ENCODE peak calls at places on chromosomes 6 and 20, in ten cellular contexts. One of them, this sample, is unnamed.
A peak's percentile ranks its signal among the peaks of the same experiment; 100 is the strongest.

GRCh38 chr6:45607818-45608217 is 230.1 kb upstream of the SUPT3H start:
- DNase-seq in fibroblast of lung: peak; percentile 63
- DNase-seq in transverse colon: peak; percentile 33
- DNase-seq in psoas muscle: no peak
- DNase-seq in body of pancreas: no peak
- DNase-seq in foreskin keratinocyte: peak; percentile 78
- DNase-seq in SJSA1: no peak
- DNase-seq in esophagus squamous epithelium: no peak
- DNase-seq in caudate nucleus: no peak
- DNase-seq in right cardiac atrium: no peak
- DNase-seq in this sample: no peak

GRCh38 chr6:33128318-33128717 is 52.5 kb downstream of the HLA-DPB1 start:
- DNase-seq in caudate nucleus: no peak
- DNase-seq in fibroblast of lung: no peak
- DNase-seq in transverse colon: no peak
- DNase-seq in foreskin keratinocyte: no peak
- DNase-seq in right cardiac atrium: no peak
- DNase-seq in esophagus squamous epithelium: no peak
- DNase-seq in psoas muscle: no peak
- DNase-seq in body of pancreas: no peak
- DNase-seq in SJSA1: no peak
- DNase-seq in this sample: no peak

GRCh38 chr6:40894962-40895799 is 143.8 kb downstream of the UNC5CL start:
- DNase-seq in right cardiac atrium: peak; percentile 86
- DNase-seq in esophagus squamous epithelium: no peak
- DNase-seq in foreskin keratinocyte: peak; percentile 45
- DNase-seq in body of pancreas: peak; percentile 73
- DNase-seq in transverse colon: peak; percentile 42
- DNase-seq in SJSA1: peak; percentile 82
- DNase-seq in psoas muscle: peak; percentile 73
- DNase-seq in fibroblast of lung: peak; percentile 50
- DNase-seq in caudate nucleus: peak; percentile 20
- DNase-seq in this sample: peak; percentile 43

GRCh38 chr6:2245954-2246863 is 804 bp upstream of the GMDS start:
- DNase-seq in transverse colon: peak; percentile 93
- DNase-seq in psoas muscle: peak; percentile 84
- DNase-seq in foreskin keratinocyte: peak; percentile 83
- DNase-seq in right cardiac atrium: peak; percentile 70
- DNase-seq in fibroblast of lung: peak; percentile 49
- DNase-seq in SJSA1: no peak
- DNase-seq in caudate nucleus: peak; percentile 48
- DNase-seq in esophagus squamous epithelium: peak; percentile 15
- DNase-seq in body of pancreas: peak; percentile 98
- DNase-seq in this sample: peak; percentile 76

GRCh38 chr6:72963946-72964345 is 261.4 kb downstream of the KHDC1L start:
- DNase-seq in fibroblast of lung: no peak
- DNase-seq in right cardiac atrium: no peak
- DNase-seq in transverse colon: no peak
- DNase-seq in esophagus squamous epithelium: no peak
- DNase-seq in caudate nucleus: no peak
- DNase-seq in SJSA1: no peak
- DNase-seq in foreskin keratinocyte: no peak
- DNase-seq in body of pancreas: no peak
- DNase-seq in psoas muscle: no peak
- DNase-seq in this sample: no peak

GRCh38 chr6:35386989-35387388 is 44.6 kb downstream of the PPARD start:
- DNase-seq in esophagus squamous epithelium: no peak
- DNase-seq in SJSA1: no peak
- DNase-seq in fibroblast of lung: no peak
- DNase-seq in body of pancreas: no peak
- DNase-seq in transverse colon: no peak
- DNase-seq in psoas muscle: no peak
- DNase-seq in right cardiac atrium: no peak
- DNase-seq in foreskin keratinocyte: no peak
- DNase-seq in caudate nucleus: no peak
- DNase-seq in this sample: no peak

GRCh38 chr6:16777794-16778193 is 16.5 kb upstream of the ATXN1 start:
- DNase-seq in SJSA1: no peak
- DNase-seq in esophagus squamous epithelium: no peak
- DNase-seq in caudate nucleus: no peak
- DNase-seq in fibroblast of lung: no peak
- DNase-seq in right cardiac atrium: no peak
- DNase-seq in psoas muscle: no peak
- DNase-seq in body of pancreas: no peak
- DNase-seq in transverse colon: no peak
- DNase-seq in foreskin keratinocyte: no peak
- DNase-seq in this sample: no peak

GRCh38 chr20:3751664-3752385 is 15.7 kb downstream of the ADISSP start:
- DNase-seq in esophagus squamous epithelium: no peak
- DNase-seq in caudate nucleus: no peak
- DNase-seq in fibroblast of lung: no peak
- DNase-seq in foreskin keratinocyte: peak; percentile 40
- DNase-seq in transverse colon: peak; percentile 68
- DNase-seq in right cardiac atrium: peak; percentile 94
- DNase-seq in psoas muscle: no peak
- DNase-seq in SJSA1: no peak
- DNase-seq in body of pancreas: peak; percentile 61
- DNase-seq in this sample: no peak

GRCh38 chr6:152636675-152637421 is at the start of gene SYNE1:
- DNase-seq in fibroblast of lung: peak; percentile 4
- DNase-seq in caudate nucleus: peak; percentile 69
- DNase-seq in body of pancreas: peak; percentile 23
- DNase-seq in esophagus squamous epithelium: no peak
- DNase-seq in SJSA1: peak; percentile 42
- DNase-seq in psoas muscle: peak; percentile 59
- DNase-seq in foreskin keratinocyte: no peak
- DNase-seq in transverse colon: no peak
- DNase-seq in right cardiac atrium: peak; percentile 79
- DNase-seq in this sample: peak; percentile 2

GRCh38 chr6:5181494-5182287 is 79.1 kb downstream of the LYRM4 start:
- DNase-seq in caudate nucleus: no peak
- DNase-seq in right cardiac atrium: no peak
- DNase-seq in fibroblast of lung: no peak
- DNase-seq in transverse colon: no peak
- DNase-seq in foreskin keratinocyte: no peak
- DNase-seq in esophagus squamous epithelium: no peak
- DNase-seq in psoas muscle: no peak
- DNase-seq in SJSA1: no peak
- DNase-seq in body of pancreas: no peak
- DNase-seq in this sample: peak; percentile 12

GRCh38 chr6:21393426-21394165 is 200.0 kb upstream of the SOX4 start:
- DNase-seq in fibroblast of lung: no peak
- DNase-seq in SJSA1: no peak
- DNase-seq in psoas muscle: no peak
- DNase-seq in transverse colon: no peak
- DNase-seq in body of pancreas: no peak
- DNase-seq in caudate nucleus: no peak
- DNase-seq in foreskin keratinocyte: peak; percentile 35
- DNase-seq in right cardiac atrium: no peak
- DNase-seq in esophagus squamous epithelium: no peak
- DNase-seq in this sample: peak; percentile 94

GRCh38 chr6:21398741-21399140 is 194.8 kb upstream of the SOX4 start:
- DNase-seq in esophagus squamous epithelium: no peak
- DNase-seq in transverse colon: no peak
- DNase-seq in right cardiac atrium: no peak
- DNase-seq in body of pancreas: no peak
- DNase-seq in foreskin keratinocyte: no peak
- DNase-seq in caudate nucleus: no peak
- DNase-seq in psoas muscle: no peak
- DNase-seq in SJSA1: no peak
- DNase-seq in fibroblast of lung: no peak
- DNase-seq in this sample: peak; percentile 75

GRCh38 chr6:21395121-21395520 is 198.4 kb upstream of the SOX4 start:
- DNase-seq in foreskin keratinocyte: peak; percentile 69
- DNase-seq in caudate nucleus: no peak
- DNase-seq in SJSA1: no peak
- DNase-seq in transverse colon: no peak
- DNase-seq in right cardiac atrium: no peak
- DNase-seq in body of pancreas: peak; percentile 15
- DNase-seq in esophagus squamous epithelium: no peak
- DNase-seq in psoas muscle: no peak
- DNase-seq in fibroblast of lung: no peak
- DNase-seq in this sample: peak; percentile 74

GRCh38 chr6:21392177-21392576 is 201.4 kb upstream of the SOX4 start:
- DNase-seq in fibroblast of lung: no peak
- DNase-seq in psoas muscle: no peak
- DNase-seq in transverse colon: no peak
- DNase-seq in caudate nucleus: no peak
- DNase-seq in SJSA1: no peak
- DNase-seq in right cardiac atrium: no peak
- DNase-seq in foreskin keratinocyte: no peak
- DNase-seq in esophagus squamous epithelium: no peak
- DNase-seq in body of pancreas: no peak
- DNase-seq in this sample: no peak

GRCh38 chr6:21396313-21396712 is 197.2 kb upstream of the SOX4 start:
- DNase-seq in right cardiac atrium: no peak
- DNase-seq in transverse colon: no peak
- DNase-seq in foreskin keratinocyte: peak; percentile 93
- DNase-seq in esophagus squamous epithelium: no peak
- DNase-seq in body of pancreas: no peak
- DNase-seq in caudate nucleus: no peak
- DNase-seq in fibroblast of lung: peak; percentile 52
- DNase-seq in SJSA1: no peak
- DNase-seq in psoas muscle: no peak
- DNase-seq in this sample: no peak
- H3K27ac ChIP-seq in right cardiac atrium: no peak overlapping the region
- H3K27ac ChIP-seq in transverse colon: no peak overlapping the region
- H3K27ac ChIP-seq in foreskin keratinocyte: peak overlapping the region; percentile 5
- H3K27ac ChIP-seq in esophagus squamous epithelium: no peak overlapping the region
- H3K27ac ChIP-seq in body of pancreas: no peak overlapping the region
- H3K27ac ChIP-seq in caudate nucleus: no peak overlapping the region
- H3K27ac ChIP-seq in fibroblast of lung: no peak overlapping the region
- H3K27ac ChIP-seq in SJSA1: no peak overlapping the region
- H3K27ac ChIP-seq in psoas muscle: no peak overlapping the region
- H3K27ac ChIP-seq in this sample: no peak overlapping the region

GRCh38 chr6:131379951-131380350 is 193.1 kb upstream of the ARG1 start:
- DNase-seq in fibroblast of lung: peak; percentile 27
- DNase-seq in transverse colon: no peak
- DNase-seq in SJSA1: no peak
- DNase-seq in foreskin keratinocyte: peak; percentile 39
- DNase-seq in right cardiac atrium: no peak
- DNase-seq in caudate nucleus: no peak
- DNase-seq in esophagus squamous epithelium: no peak
- DNase-seq in body of pancreas: no peak
- DNase-seq in psoas muscle: no peak
- DNase-seq in this sample: peak; percentile 57
- H3K27ac ChIP-seq in fibroblast of lung: no peak overlapping the region
- H3K27ac ChIP-seq in transverse colon: no peak overlapping the region
- H3K27ac ChIP-seq in SJSA1: no peak overlapping the region
- H3K27ac ChIP-seq in foreskin keratinocyte: no peak overlapping the region
- H3K27ac ChIP-seq in right cardiac atrium: no peak overlapping the region
- H3K27ac ChIP-seq in caudate nucleus: no peak overlapping the region
- H3K27ac ChIP-seq in esophagus squamous epithelium: no peak overlapping the region
- H3K27ac ChIP-seq in body of pancreas: no peak overlapping the region
- H3K27ac ChIP-seq in psoas muscle: no peak overlapping the region
- H3K27ac ChIP-seq in this sample: no peak overlapping the region

DNA sequence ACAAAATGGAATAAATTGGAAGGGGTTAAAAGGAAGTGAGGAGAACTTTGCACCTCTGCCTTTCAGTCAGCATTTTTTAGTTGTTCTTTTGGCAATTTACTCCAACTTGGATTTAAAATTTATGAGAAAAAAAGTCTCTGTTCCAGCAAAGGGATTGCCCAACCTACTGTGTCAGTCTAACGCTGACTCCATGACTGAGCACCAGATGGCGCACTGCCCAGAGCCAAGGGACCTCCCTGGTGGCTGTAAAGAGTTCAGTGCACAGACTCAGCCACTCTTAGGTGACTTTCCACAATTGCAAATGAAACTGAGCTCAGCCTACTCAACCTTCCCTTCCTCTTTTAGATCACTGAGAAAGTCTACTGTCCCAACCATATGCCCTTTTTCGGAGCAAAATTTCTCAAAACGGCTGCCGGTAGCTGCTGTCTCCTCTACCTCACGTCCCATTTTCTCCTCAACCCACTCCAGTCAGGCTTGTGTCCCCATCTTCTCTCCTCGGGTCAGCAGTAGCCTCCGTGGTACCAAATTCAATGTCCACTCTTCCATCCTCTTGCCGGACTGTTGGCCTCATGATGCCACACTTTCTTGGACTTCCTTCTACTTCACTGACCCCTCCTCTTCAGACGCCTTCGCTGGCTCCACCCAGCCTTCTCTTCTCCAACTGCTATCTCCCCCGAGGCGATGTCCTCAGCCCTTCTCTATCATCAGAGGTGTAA is 38.7 kb downstream of the GSTA2 start:
- DNase-seq in caudate nucleus: peak; percentile 27
- DNase-seq in psoas muscle: peak; percentile 87
- DNase-seq in transverse colon: peak; percentile 81
- DNase-seq in SJSA1: peak; percentile 70
- DNase-seq in fibroblast of lung: peak; percentile 75
- DNase-seq in foreskin keratinocyte: peak; percentile 34
- DNase-seq in right cardiac atrium: peak; percentile 95
- DNase-seq in body of pancreas: peak; percentile 91
- DNase-seq in esophagus squamous epithelium: no peak
- DNase-seq in this sample: peak; percentile 65
- H3K27ac ChIP-seq in caudate nucleus: no peak overlapping the region
- H3K27ac ChIP-seq in psoas muscle: no peak overlapping the region
- H3K27ac ChIP-seq in transverse colon: peak overlapping the region; percentile 83
- H3K27ac ChIP-seq in SJSA1: no peak overlapping the region
- H3K27ac ChIP-seq in fibroblast of lung: no peak overlapping the region
- H3K27ac ChIP-seq in foreskin keratinocyte: no peak overlapping the region
- H3K27ac ChIP-seq in right cardiac atrium: peak overlapping the region; percentile 46
- H3K27ac ChIP-seq in body of pancreas: peak overlapping the region; percentile 83
- H3K27ac ChIP-seq in esophagus squamous epithelium: peak overlapping the region; percentile 78
- H3K27ac ChIP-seq in this sample: no peak overlapping the region

GRCh38 chr6:154901856-154902552 is 93.1 kb upstream of the TIAM2 start:
- DNase-seq in body of pancreas: no peak
- DNase-seq in right cardiac atrium: no peak
- DNase-seq in SJSA1: no peak
- DNase-seq in psoas muscle: no peak
- DNase-seq in transverse colon: no peak
- DNase-seq in fibroblast of lung: no peak
- DNase-seq in esophagus squamous epithelium: no peak
- DNase-seq in caudate nucleus: no peak
- DNase-seq in foreskin keratinocyte: no peak
- DNase-seq in this sample: no peak
- H3K27ac ChIP-seq in body of pancreas: no peak overlapping the region
- H3K27ac ChIP-seq in right cardiac atrium: no peak overlapping the region
- H3K27ac ChIP-seq in SJSA1: no peak overlapping the region
- H3K27ac ChIP-seq in psoas muscle: no peak overlapping the region
- H3K27ac ChIP-seq in transverse colon: no peak overlapping the region
- H3K27ac ChIP-seq in fibroblast of lung: no peak overlapping the region
- H3K27ac ChIP-seq in esophagus squamous epithelium: no peak overlapping the region
- H3K27ac ChIP-seq in caudate nucleus: no peak overlapping the region
- H3K27ac ChIP-seq in foreskin keratinocyte: no peak overlapping the region
- H3K27ac ChIP-seq in this sample: no peak overlapping the region

GRCh38 chr6:13404892-13405254 is 76.5 kb upstream of the TBC1D7 start:
- DNase-seq in esophagus squamous epithelium: no peak
- DNase-seq in SJSA1: no peak
- DNase-seq in fibroblast of lung: no peak
- DNase-seq in foreskin keratinocyte: no peak
- DNase-seq in caudate nucleus: no peak
- DNase-seq in right cardiac atrium: no peak
- DNase-seq in body of pancreas: no peak
- DNase-seq in transverse colon: no peak
- DNase-seq in psoas muscle: no peak
- DNase-seq in this sample: no peak
- H3K27ac ChIP-seq in esophagus squamous epithelium: peak overlapping the region; percentile 27
- H3K27ac ChIP-seq in SJSA1: no peak overlapping the region
- H3K27ac ChIP-seq in fibroblast of lung: peak overlapping the region; percentile 61
- H3K27ac ChIP-seq in foreskin keratinocyte: no peak overlapping the region
- H3K27ac ChIP-seq in caudate nucleus: no peak overlapping the region
- H3K27ac ChIP-seq in right cardiac atrium: peak overlapping the region; percentile 95
- H3K27ac ChIP-seq in body of pancreas: no peak overlapping the region
- H3K27ac ChIP-seq in transverse colon: no peak overlapping the region
- H3K27ac ChIP-seq in psoas muscle: peak overlapping the region; percentile 38
- H3K27ac ChIP-seq in this sample: no peak overlapping the region

This sample was measured in trophoblast cell.